ENCODE peak calls at places on chromosomes 12 and 14, in seven cellular contexts. B is T-helper 9 cell; X is astrocyte of the hippocampus; V is activated T-helper 1 cell treated with anti-CD3 and anti-CD28 coated beads, Interleukin-2, amount 50 U/mL, for 16 hours; Q is endothelial cell of umbilical vein; W is KBM-7; S is activated CD4-positive, alpha-beta T cell treated with anti-CD3 and anti-CD28 coated beads for 1 hour. O is an unnamed sample.

GRCh38 chr14:57199911-57200310 is 68.8 kb downstream of the EXOC5 start:
- DNase-seq in B (no peak), X (peak), V (no peak), Q (no peak), W (no peak), S (no peak), O (no peak)

GRCh38 chr12:56590237-56590830 is 39.8 kb downstream of the BAZ2A start:
- DNase-seq in B (no peak), X (peak), V (no peak), Q (no peak), W (peak), S (no peak), O (no peak)

GRCh38 chr12:46357438-46358324 is 14.9 kb downstream of the SLC38A2 start:
- DNase-seq in B (no peak), X (peak), V (no peak), Q (peak), W (peak), S (no peak), O (no peak)

GRCh38 chr14:68364823-68365222 is 428.0 kb downstream of the ZFP36L1 start:
- DNase-seq in B (no peak), X (peak), V (no peak), Q (no peak), W (no peak), S (no peak), O (no peak)

GRCh38 chr12:89928467-89928866 is 219.8 kb upstream of the ATP2B1 start:
- DNase-seq in B (no peak), X (no peak), V (no peak), Q (no peak), W (no peak), S (no peak), O (no peak)

GRCh38 chr12:54968181-54968730 is 16.3 kb downstream of the TESPA1 start:
- DNase-seq in B (no peak), X (no peak), V (no peak), Q (no peak), W (peak), S (no peak), O (no peak)

GRCh38 chr12:104649217-104649834 is 192.6 kb downstream of the CHST11 start:
- DNase-seq in B (no peak), X (no peak), V (no peak), Q (no peak), W (peak), S (no peak), O (no peak)

GRCh38 chr14:63713058-63713457 is 14.8 kb downstream of the SGPP1 start:
- DNase-seq in B (no peak), X (no peak), V (no peak), Q (peak), W (no peak), S (no peak), O (no peak)

GRCh38 chr14:24840204-24840893 is 206.4 kb upstream of the GZMB start:
- DNase-seq in B (no peak), X (peak), V (no peak), Q (no peak), W (no peak), S (no peak), O (no peak)

GRCh38 chr12:131764738-131765137 is 53.8 kb downstream of the SFSWAP start:
- DNase-seq in B (no peak), X (no peak), V (no peak), Q (no peak), W (no peak), S (no peak), O (no peak)

GRCh38 chr14:102565331-102565887 is 27.0 kb upstream of the RCOR1 start:
- DNase-seq in B (no peak), X (no peak), V (no peak), Q (no peak), W (peak), S (no peak), O (no peak)

GRCh38 chr12:92432724-92433281 is 270.0 kb upstream of the PLEKHG7 start:
- DNase-seq in B (no peak), X (no peak), V (no peak), Q (no peak), W (peak), S (no peak), O (no peak)

O was measured in natural killer cell treated with Interleukin-12 subunit alpha and Interleukin-12 subunit beta and Interleukin-15 and Interleukin-18, amount 100 ng/mL, for 72 hours.